ENCODE peak calls at places on chromosomes 7 and 10, in eight cellular contexts. K, I, E, P, V, C, G and Z are unnamed samples.

GRCh38 chr10:17586741-17587720 is 30.1 kb downstream of the HACD1 start:
- DNase-seq in K (no peak), I (no peak), E (peak), P (no peak), V (peak), C (no peak), G (no peak), Z (no peak)

GRCh38 chr7:28358423-28358868 is 53.9 kb upstream of the CREB5 start:
- DNase-seq in K (peak), I (peak), E (no peak), P (no peak), V (peak), C (no peak), G (no peak), Z (peak)

GRCh38 chr10:115093776-115094361 is 704 bp downstream of the ATRNL1 start:
- DNase-seq in K (no peak), I (peak), E (no peak), P (peak), V (peak), C (peak), G (peak), Z (peak)

GRCh38 chr7:155533827-155534690 is 12.3 kb downstream of the CNPY1 start:
- DNase-seq in K (no peak), I (peak), E (no peak), P (peak), V (peak), C (peak), G (peak), Z (peak)

GRCh38 chr7:33981686-33982424 is 76.5 kb downstream of the BMPER start:
- DNase-seq in K (no peak), I (no peak), E (no peak), P (no peak), V (no peak), C (no peak), G (no peak), Z (no peak)

GRCh38 chr10:115945696-115946445 is 327.1 kb downstream of the GFRA1 start:
- DNase-seq in K (no peak), I (no peak), E (no peak), P (no peak), V (no peak), C (no peak), G (no peak), Z (no peak)

GRCh38 chr10:24762966-24763623 is 39.4 kb upstream of the ARHGAP21 start:
- DNase-seq in K (no peak), I (peak), E (no peak), P (no peak), V (peak), C (no peak), G (no peak), Z (peak)

GRCh38 chr10:6300106-6300783 is 97.5 kb downstream of the PFKFB3 start:
- DNase-seq in K (no peak), I (no peak), E (no peak), P (peak), V (no peak), C (no peak), G (peak), Z (no peak)

GRCh38 chr7:14690486-14690885 is 212.1 kb downstream of the DGKB start:
- DNase-seq in K (no peak), I (no peak), E (no peak), P (no peak), V (no peak), C (no peak), G (no peak), Z (no peak)

GRCh38 chr7:74455933-74456332 is 2.2 kb downstream of the GTF2IRD1 start:
- DNase-seq in K (no peak), I (no peak), E (no peak), P (no peak), V (no peak), C (peak), G (no peak), Z (no peak)

GRCh38 chr10:52621635-52622079 is 150.9 kb downstream of the MBL2 start:
- DNase-seq in K (no peak), I (no peak), E (no peak), P (no peak), V (no peak), C (no peak), G (no peak), Z (no peak)

GRCh38 chr7:37065779-37066271 is 341.5 kb upstream of the AOAH start:
- DNase-seq in K (no peak), I (no peak), E (no peak), P (no peak), V (no peak), C (no peak), G (no peak), Z (no peak)

GRCh38 chr10:95290446-95290800 is 380 bp downstream of the PDLIM1 start:
- DNase-seq in K (no peak), I (peak), E (no peak), P (no peak), V (no peak), C (no peak), G (no peak), Z (no peak)

GRCh38 chr10:62690703-62691102 is 113.8 kb upstream of the ADO start:
- DNase-seq in K (no peak), I (peak), E (no peak), P (no peak), V (peak), C (no peak), G (no peak), Z (no peak)

GRCh38 chr10:14547826-14548225 is 217.1 kb upstream of the FRMD4A start:
- DNase-seq in K (no peak), I (peak), E (no peak), P (no peak), V (peak), C (peak), G (no peak), Z (no peak)

GRCh38 chr7:98816206-98816605 is 53.6 kb downstream of the TMEM130 start:
- DNase-seq in K (no peak), I (no peak), E (no peak), P (no peak), V (no peak), C (no peak), G (no peak), Z (no peak)

GRCh38 chr10:26682926-26683325 is 14.6 kb upstream of the PDSS1 start:
- DNase-seq in K (no peak), I (no peak), E (no peak), P (no peak), V (no peak), C (no peak), G (no peak), Z (no peak)

GRCh38 chr10:30786906-30787305 is 157.4 kb upstream of the LYZL2 start:
- DNase-seq in K (no peak), I (no peak), E (no peak), P (no peak), V (no peak), C (no peak), G (no peak), Z (no peak)

GRCh38 chr7:136687693-136688322 is 180.6 kb upstream of the CHRM2 start:
- DNase-seq in K (peak), I (peak), E (no peak), P (no peak), V (peak), C (peak), G (no peak), Z (no peak)

GRCh38 chr10:33939892-33940291 is 605.4 kb upstream of the NRP1 start:
- DNase-seq in K (no peak), I (peak), E (no peak), P (no peak), V (peak), C (no peak), G (no peak), Z (no peak)

GRCh38 chr7:64775289-64775688 is 18.9 kb upstream of the ZNF138 start:
- DNase-seq in K (no peak), I (no peak), E (no peak), P (no peak), V (no peak), C (no peak), G (no peak), Z (no peak)

GRCh38 chr10:62130948-62131347 is 137.7 kb downstream of the RTKN2 start:
- DNase-seq in K (peak), I (no peak), E (no peak), P (no peak), V (no peak), C (no peak), G (no peak), Z (no peak)

GRCh38 chr7:16918288-16918895 is 36.6 kb upstream of the AGR3 start:
- DNase-seq in K (peak), I (no peak), E (no peak), P (no peak), V (peak), C (peak), G (no peak), Z (peak)

GRCh38 chr10:121154846-121155245 is 303.7 kb downstream of the WDR11 start:
- DNase-seq in K (no peak), I (no peak), E (no peak), P (no peak), V (no peak), C (no peak), G (no peak), Z (no peak)

GRCh38 chr10:118332948-118333710 is 9.0 kb downstream of the FAM204A start:
- DNase-seq in K (no peak), I (no peak), E (no peak), P (no peak), V (no peak), C (peak), G (no peak), Z (no peak)

GRCh38 chr7:128005759-128006159 is 25.5 kb downstream of the LRRC4 start:
- DNase-seq in K (no peak), I (no peak), E (no peak), P (no peak), V (no peak), C (no peak), G (no peak), Z (no peak)

GRCh38 chr7:79353720-79354468 is 99.6 kb downstream of the MAGI2 start:
- DNase-seq in K (no peak), I (no peak), E (no peak), P (no peak), V (no peak), C (no peak), G (no peak), Z (no peak)